ENCODE peak calls at places on chromosomes 13 and 19, in six cellular contexts. L is HFFc6; E is kidney epithelial cell; T is WTC11; O is tibial artery; V is CD8-positive, alpha-beta T cell. D is an unnamed sample.

GRCh38 chr13:99062593-99062992 is 84.7 kb upstream of the DOCK9 start:
- DNase-seq in L (no peak), E (no peak), T (no peak), O (peak), V (no peak), D (no peak)

GRCh38 chr13:46386996-46387851 is at the start of gene RUBCNL:
- DNase-seq in L (no peak), E (no peak), T (peak), O (no peak), V (no peak), D (peak)

GRCh38 chr13:33186851-33187250 is 98.7 kb downstream of the STARD13 start:
- DNase-seq in L (no peak), E (peak), T (no peak), O (no peak), V (no peak), D (no peak)

GRCh38 chr13:112443191-112444000 is 67.2 kb downstream of the SPACA7 start:
- DNase-seq in L (no peak), E (no peak), T (peak), O (no peak), V (no peak), D (peak)

GRCh38 chr19:28960986-28961705 is 251.8 kb downstream of the UQCRFS1 start:
- DNase-seq in L (peak), E (no peak), T (no peak), O (no peak), V (no peak), D (no peak)

GRCh38 chr13:60661514-60661913 is 264.5 kb downstream of the TDRD3 start:
- DNase-seq in L (no peak), E (no peak), T (no peak), O (no peak), V (no peak), D (peak)

GRCh38 chr13:71886880-71887279 is 19.9 kb upstream of the DACH1 start:
- DNase-seq in L (no peak), E (no peak), T (no peak), O (no peak), V (no peak), D (no peak)

GRCh38 chr19:51607920-51608562 is 22.2 kb downstream of the SIGLEC5 start:
- DNase-seq in L (peak), E (peak), T (peak), O (peak), V (peak), D (peak)

GRCh38 chr13:30114586-30115256 is 192.6 kb downstream of the KATNAL1 start:
- DNase-seq in L (peak), E (peak), T (peak), O (peak), V (peak), D (peak)

GRCh38 chr19:44848805-44849457 is 2.8 kb downstream of the NECTIN2 start:
- DNase-seq in L (no peak), E (no peak), T (peak), O (no peak), V (no peak), D (peak)

GRCh38 chr13:20825476-20825875 is 51.7 kb upstream of the EEF1AKMT1 start:
- DNase-seq in L (peak), E (no peak), T (no peak), O (no peak), V (no peak), D (no peak)

GRCh38 chr19:43464089-43464775 is 1.2 kb downstream of the LYPD3 start:
- DNase-seq in L (no peak), E (no peak), T (peak), O (peak), V (peak), D (peak)

GRCh38 chr19:13839938-13840750 is 36.8 kb upstream of the NANOS3 start:
- DNase-seq in L (peak), E (no peak), T (no peak), O (peak), V (no peak), D (no peak)

GRCh38 chr19:12521996-12522395 is 29.3 kb downstream of the ZNF564 start:
- DNase-seq in L (no peak), E (no peak), T (peak), O (no peak), V (no peak), D (no peak)

GRCh38 chr19:51948979-51949378 is 21.7 kb downstream of the ZNF613 start:
- DNase-seq in L (no peak), E (no peak), T (peak), O (peak), V (no peak), D (no peak)

GRCh38 chr13:112350300-112350699 is 25.9 kb upstream of the SPACA7 start:
- DNase-seq in L (no peak), E (no peak), T (no peak), O (no peak), V (no peak), D (no peak)

GRCh38 chr19:40139533-40140287 is 49.0 kb upstream of the ZNF780A start:
- DNase-seq in L (peak), E (no peak), T (no peak), O (no peak), V (no peak), D (no peak)

GRCh38 chr13:22040810-22041364 is 370.0 kb downstream of the FGF9 start:
- DNase-seq in L (no peak), E (no peak), T (peak), O (no peak), V (no peak), D (no peak)

GRCh38 chr19:13302521-13303270 is 152.5 kb downstream of the IER2 start:
- DNase-seq in L (no peak), E (no peak), T (no peak), O (no peak), V (no peak), D (peak)

GRCh38 chr13:23674795-23675640 is 104.8 kb downstream of the TNFRSF19 start:
- DNase-seq in L (peak), E (no peak), T (no peak), O (no peak), V (no peak), D (no peak)

GRCh38 chr19:11106477-11106876 is 17.2 kb downstream of the LDLR start:
- DNase-seq in L (no peak), E (no peak), T (no peak), O (no peak), V (no peak), D (no peak)

GRCh38 chr13:25455146-25455545 is 83.4 kb downstream of the ATP8A2 start:
- DNase-seq in L (no peak), E (no peak), T (no peak), O (no peak), V (no peak), D (no peak)

GRCh38 chr13:48808689-48809088 is 155.0 kb downstream of the CYSLTR2 start:
- DNase-seq in L (peak), E (no peak), T (no peak), O (no peak), V (no peak), D (no peak)

GRCh38 chr13:41059466-41059865 is 1.8 kb upstream of the WBP4 start:
- DNase-seq in L (no peak), E (no peak), T (no peak), O (no peak), V (no peak), D (no peak)

GRCh38 chr13:93268327-93269028 is 41.9 kb downstream of the GPC6 start:
- DNase-seq in L (no peak), E (no peak), T (no peak), O (no peak), V (no peak), D (no peak)

GRCh38 chr13:94711561-94712286 is 621 bp downstream of the SOX21 start:
- DNase-seq in L (no peak), E (no peak), T (peak), O (no peak), V (no peak), D (peak)

GRCh38 chr13:57823704-57824103 is 192.2 kb downstream of the PCDH17 start:
- DNase-seq in L (no peak), E (no peak), T (no peak), O (no peak), V (no peak), D (no peak)

GRCh38 chr13:25738342-25738771 is 313.5 kb downstream of the SHISA2 start:
- DNase-seq in L (no peak), E (peak), T (no peak), O (no peak), V (no peak), D (no peak)

GRCh38 chr13:21320642-21321034 is 138.5 kb downstream of the ZDHHC20 start:
- DNase-seq in L (no peak), E (no peak), T (no peak), O (no peak), V (no peak), D (no peak)

GRCh38 chr13:59744747-59745394 is 418.9 kb downstream of the DIAPH3 start:
- DNase-seq in L (no peak), E (no peak), T (no peak), O (no peak), V (no peak), D (no peak)

DNA sequence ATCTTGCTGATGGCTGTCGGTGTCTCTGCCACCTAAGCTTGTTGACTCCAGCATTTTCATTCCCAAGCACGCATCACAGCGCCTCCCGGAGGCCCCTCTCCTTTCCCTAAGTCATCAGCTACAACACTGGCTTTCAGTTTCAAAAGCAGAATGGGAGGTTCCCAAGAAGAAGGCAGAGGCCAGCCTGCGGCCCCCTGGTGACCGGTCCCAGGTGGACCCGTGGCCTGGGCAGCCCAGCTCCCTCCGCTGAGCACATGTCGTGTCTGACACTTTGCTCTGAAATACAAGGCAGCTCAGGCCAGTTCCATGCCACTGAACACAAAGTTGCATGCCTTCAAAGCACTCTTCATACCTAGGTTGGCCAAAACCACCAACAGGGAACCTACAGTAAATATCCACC is 8.5 kb downstream of the MLLT1 start:
- DNase-seq in L (no peak), E (no peak), T (peak), O (no peak), V (no peak), D (no peak)
- TF ChIP-seq CTCF in L (peak), E (peak), T (no peak), O (no peak), V (no peak), D (no peak)

GRCh38 chr19:35306473-35307246 is 14.7 kb downstream of the MAG start:
- DNase-seq in L (no peak), E (no peak), T (peak), O (no peak), V (no peak), D (no peak)
- TF ChIP-seq CTCF in L (peak), E (peak), T (peak), O (no peak), V (no peak), D (peak)

GRCh38 chr13:31605076-31605858 is 134.1 kb upstream of the RXFP2 start:
- DNase-seq in L (no peak), E (no peak), T (no peak), O (no peak), V (no peak), D (no peak)
- TF ChIP-seq CTCF in L (no peak), E (no peak), T (no peak), O (no peak), V (no peak), D (no peak)

GRCh38 chr19:1214862-1215731 is 9.5 kb downstream of the STK11 start:
- DNase-seq in L (peak), E (no peak), T (no peak), O (peak), V (no peak), D (peak)

GRCh38 chr19:1214299-1214861 is 8.8 kb downstream of the STK11 start:
- DNase-seq in L (no peak), E (no peak), T (no peak), O (no peak), V (no peak), D (peak)

GRCh38 chr19:1211494-1212234 is 6.1 kb downstream of the STK11 start:
- DNase-seq in L (no peak), E (no peak), T (peak), O (no peak), V (no peak), D (peak)

GRCh38 chr19:1216756-1217155 is 11.2 kb downstream of the STK11 start:
- DNase-seq in L (no peak), E (no peak), T (no peak), O (no peak), V (no peak), D (peak)

DNA sequence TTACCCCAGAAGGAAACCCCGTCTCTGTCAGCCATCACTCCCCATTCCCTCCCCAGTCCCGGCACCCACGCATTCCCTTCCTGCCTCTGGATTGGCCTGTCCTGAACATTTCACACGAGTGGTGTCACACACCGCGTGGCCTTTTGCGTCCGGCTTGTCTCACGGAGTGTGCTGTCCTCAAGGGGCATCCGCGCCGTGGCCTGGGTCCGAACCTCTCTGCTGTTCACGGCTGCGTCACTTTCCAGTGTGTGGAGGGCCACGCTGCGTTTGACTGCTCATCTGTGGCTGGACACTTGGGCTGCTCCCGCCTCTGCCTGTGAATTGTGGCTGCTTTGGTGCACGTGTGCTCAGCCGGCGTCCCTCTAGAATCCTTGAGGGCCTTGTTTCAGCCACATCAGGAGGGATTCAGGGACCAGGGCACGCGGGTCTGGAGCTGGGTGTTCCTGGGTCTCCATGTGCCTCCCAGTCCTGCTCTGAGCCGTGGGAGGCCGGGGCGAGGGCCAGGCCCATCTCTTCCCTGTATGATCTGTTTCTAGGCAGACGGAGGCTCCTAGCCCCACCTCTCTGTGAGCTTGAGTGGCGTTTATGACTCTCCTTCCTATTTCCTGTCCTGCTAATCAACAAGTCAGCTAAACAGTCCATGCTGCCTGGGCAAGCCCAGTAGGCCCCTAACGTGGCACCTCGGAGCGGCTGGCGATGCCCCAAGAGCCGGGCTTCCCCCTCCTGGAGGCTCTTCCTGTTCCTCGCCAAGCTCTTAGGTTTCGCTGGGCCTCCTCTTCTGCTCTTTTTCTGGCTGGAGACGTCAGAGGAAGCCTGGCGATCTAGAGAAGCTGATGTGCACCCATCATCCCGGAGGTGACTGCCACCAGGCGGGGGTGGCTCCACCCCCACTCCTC is 8.1 kb downstream of the STK11 start:
- DNase-seq in L (peak), E (no peak), T (no peak), O (peak), V (peak), D (peak)
- TF ChIP-seq CTCF in L (no peak), E (no peak), T (no peak), O (no peak), V (no peak), D (no peak)

GRCh38 chr19:1918975-1919374 is 13.8 kb downstream of the ADAT3 start:
- DNase-seq in L (no peak), E (no peak), T (no peak), O (no peak), V (no peak), D (no peak)
- TF ChIP-seq CTCF in L (no peak), E (no peak), T (no peak), O (no peak), V (no peak), D (no peak)

GRCh38 chr19:19385131-19385899 is 20.2 kb upstream of the GATAD2A start:
- DNase-seq in L (peak), E (peak), T (peak), O (peak), V (peak), D (peak)
- TF ChIP-seq CTCF in L (no peak), E (no peak), T (no peak), O (peak), V (no peak), D (no peak)

D was measured in glutamatergic neuron.